ENCODE peak calls at places on chromosome 16, in six cellular contexts. C is pancreas, Z is MCF 10A, N is fibroblast of mammary gland, I is body of pancreas, E is tibial artery. V is an unnamed sample.

GRCh38 chr16:70437582-70438324 is 1.1 kb downstream of the ST3GAL2 start:
- DNase-seq in N (peak; percentile 70), C (no peak), E (no peak), I (no peak), Z (peak; percentile 29), V (peak; percentile 39)

GRCh38 chr16:66064811-66065530 is 301.5 kb upstream of the CDH5 start:
- DNase-seq in Z (no peak), C (no peak), E (no peak), I (no peak), N (no peak), V (no peak)

GRCh38 chr16:85416267-85417109 is 196.6 kb upstream of the GSE1 start:
- DNase-seq in Z (peak; percentile 42), N (peak; percentile 36), E (no peak), I (peak; percentile 81), C (peak; percentile 91), V (peak; percentile 84)

GRCh38 chr16:53944026-53944425 is 240.1 kb downstream of the FTO start:
- DNase-seq in C (no peak), E (no peak), I (no peak), Z (peak; percentile 61), N (peak; percentile 47), V (no peak)

GRCh38 chr16:14187517-14188338 is 116.6 kb downstream of the MRTFB start:
- DNase-seq in I (no peak), C (no peak), Z (no peak), N (no peak), E (no peak), V (no peak)

GRCh38 chr16:82157836-82158235 is 12.2 kb downstream of the MPHOSPH6 start:
- DNase-seq in C (no peak), Z (no peak), E (no peak), N (no peak), I (no peak), V (no peak)

GRCh38 chr16:64094170-64094960 is 1027.5 kb downstream of the CDH11 start:
- DNase-seq in C (no peak), N (peak; percentile 15), I (no peak), Z (no peak), E (no peak), V (no peak)

GRCh38 chr16:19177111-19177747 is 9.2 kb downstream of the SYT17 start:
- DNase-seq in Z (no peak), C (no peak), E (no peak), N (no peak), I (no peak), V (no peak)

GRCh38 chr16:1215574-1216295 is 9.3 kb downstream of the TPSG1 start:
- DNase-seq in Z (no peak), E (no peak), I (no peak), C (no peak), N (no peak), V (no peak)

GRCh38 chr16:69718365-69718764 is 8.0 kb downstream of the NQO1 start:
- DNase-seq in I (no peak), Z (no peak), N (no peak), C (no peak), E (peak; percentile 3), V (no peak)

GRCh38 chr16:27400751-27401620 is 988 bp upstream of the IL21R start:
- DNase-seq in E (no peak), Z (no peak), I (no peak), N (peak; percentile 40), C (no peak), V (no peak)

GRCh38 chr16:81581107-81581506 is 136.5 kb downstream of the CMIP start:
- DNase-seq in I (no peak), Z (peak; percentile 91), N (no peak), E (no peak), C (no peak), V (no peak)

GRCh38 chr16:65965632-65966031 is 400.9 kb upstream of the CDH5 start:
- DNase-seq in N (no peak), I (no peak), E (no peak), Z (no peak), C (no peak), V (no peak)

GRCh38 chr16:17591655-17592405 is 121.1 kb upstream of the XYLT1 start:
- DNase-seq in I (no peak), C (no peak), N (no peak), Z (no peak), E (no peak), V (no peak)

GRCh38 chr16:55834044-55834443 is 1.1 kb upstream of the CES1 start:
- DNase-seq in Z (no peak), I (no peak), N (no peak), C (no peak), E (no peak), V (no peak)

GRCh38 chr16:27894441-27894840 is 169.1 kb downstream of the GSG1L start:
- DNase-seq in Z (no peak), E (no peak), I (no peak), N (no peak), C (no peak), V (no peak)

GRCh38 chr16:13780406-13780805 is 139.5 kb upstream of the ERCC4 start:
- DNase-seq in E (no peak), Z (no peak), C (no peak), N (no peak), I (no peak), V (no peak)

GRCh38 chr16:48885456-48885855 is 275.5 kb upstream of the N4BP1 start:
- DNase-seq in I (no peak), N (no peak), Z (no peak), E (no peak), C (no peak), V (no peak)

GRCh38 chr16:48075398-48075797 is 80.4 kb downstream of the ABCC12 start:
- DNase-seq in E (no peak), Z (no peak), I (no peak), N (peak; percentile 94), C (no peak), V (no peak)

GRCh38 chr16:72568502-72568901 is 396.5 kb upstream of the PMFBP1 start:
- DNase-seq in N (no peak), I (no peak), Z (no peak), E (no peak), C (no peak), V (no peak)

GRCh38 chr16:88649195-88649923 is 1.5 kb downstream of the CYBA start:
- DNase-seq in N (no peak), E (no peak), I (peak; percentile 58), Z (no peak), C (peak; percentile 61), V (no peak)

GRCh38 chr16:937311-937710 is 33.5 kb downstream of the LMF1 start:
- DNase-seq in E (no peak), I (no peak), N (no peak), C (no peak), Z (no peak), V (no peak)

GRCh38 chr16:12321363-12321762 is 344.8 kb downstream of the SNX29 start:
- DNase-seq in N (no peak), I (no peak), E (no peak), Z (no peak), C (no peak), V (no peak)
- TF ChIP-seq CTCF in N (no peak), I (no peak), E (no peak), Z (no peak), C (no peak), V (no peak)

GRCh38 chr16:87305505-87306391 is 11.4 kb downstream of the C16orf95 start:
- DNase-seq in N (no peak), Z (no peak), C (no peak), E (no peak), I (no peak), V (no peak)
- TF ChIP-seq CTCF in N (no peak), Z (no peak), C (no peak), E (no peak), I (no peak), V (no peak)

DNA sequence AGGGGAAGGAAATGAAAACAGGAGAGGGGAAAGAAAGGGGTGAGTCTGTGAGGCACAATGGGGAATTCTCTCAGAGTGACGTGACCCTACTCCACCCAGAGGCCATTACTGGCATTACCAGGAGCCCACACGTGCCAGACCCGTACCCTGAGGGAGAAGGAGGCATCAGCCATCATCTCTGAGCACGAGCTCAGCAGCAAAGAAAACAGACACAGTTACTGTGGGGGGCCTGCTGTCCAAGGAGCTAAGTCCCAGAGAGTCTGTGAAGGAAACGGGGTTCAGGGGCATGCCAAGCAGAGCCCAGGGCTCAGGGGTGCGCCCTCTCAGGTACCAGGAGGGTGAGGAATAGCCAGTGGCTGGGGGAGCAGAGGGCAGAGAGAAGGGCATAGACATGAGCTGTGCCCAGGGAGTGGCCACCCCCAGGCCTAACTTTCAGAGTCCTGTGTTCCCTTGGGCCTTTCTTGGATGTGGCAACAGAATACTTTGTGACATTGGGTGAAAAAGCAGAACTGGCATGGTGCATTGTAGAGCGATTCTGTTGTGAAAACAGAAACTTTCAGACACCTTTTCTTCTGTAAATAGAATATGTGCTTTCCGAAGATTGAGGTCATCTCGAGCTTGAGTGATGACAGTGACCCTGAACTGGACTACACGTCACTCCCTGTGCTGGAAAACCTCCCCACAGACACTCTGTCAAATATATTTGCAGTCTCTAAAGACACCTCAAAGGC is 11.3 kb downstream of the TAF1C start:
- DNase-seq in E (no peak), C (no peak), I (peak; percentile 53), Z (peak; percentile 67), N (peak; percentile 62), V (peak; percentile 70)
- TF ChIP-seq CTCF in E (peak; percentile 72), C (peak; percentile 79), I (peak; percentile 85), Z (peak; percentile 62), N (peak; percentile 84), V (peak; percentile 72)

DNA sequence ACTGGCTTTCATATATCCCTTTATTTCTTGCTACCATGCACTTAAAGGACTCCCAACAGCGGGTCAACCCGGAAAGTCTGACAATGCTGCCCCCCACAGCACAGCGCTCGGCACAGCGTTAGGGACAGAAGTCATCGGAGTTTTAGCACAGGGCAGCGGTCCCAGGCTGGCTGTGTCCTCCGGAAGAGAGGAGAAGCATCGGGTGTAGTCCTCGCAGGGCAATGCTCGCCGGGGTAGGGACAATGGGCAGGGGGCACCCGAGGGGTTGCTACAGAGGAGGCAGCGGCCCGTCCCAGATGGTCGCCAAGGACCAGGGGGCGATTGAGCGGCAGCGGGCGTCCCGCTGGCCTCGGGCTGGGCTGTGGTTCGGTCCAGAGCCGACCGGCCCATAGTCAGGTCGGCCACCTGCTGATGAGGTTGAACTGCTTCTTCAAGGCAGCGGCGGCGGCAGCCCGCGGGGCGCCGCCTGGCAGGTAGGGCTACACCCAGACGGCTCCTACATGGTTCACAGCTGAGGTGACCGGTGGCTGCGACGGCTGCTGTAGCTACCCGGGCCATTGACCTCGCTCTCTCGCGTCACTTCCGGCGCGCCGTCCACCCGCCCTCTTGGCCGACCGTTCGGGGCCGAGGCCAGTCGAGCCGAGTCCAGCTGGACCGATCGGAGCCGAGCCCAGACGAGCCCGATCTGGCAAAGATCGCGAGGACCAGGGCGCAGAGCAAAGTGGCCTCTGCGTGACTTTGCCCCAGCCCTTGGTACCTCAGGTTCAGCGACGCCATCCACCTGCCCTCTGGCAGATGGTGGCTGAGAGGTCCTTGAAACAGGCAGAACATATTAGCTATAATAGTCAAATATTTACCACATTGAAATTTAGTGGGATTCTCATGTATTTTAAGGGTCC is 4.7 kb upstream of the LCMT1 start:
- DNase-seq in Z (peak; percentile 84), I (peak; percentile 96), N (peak; percentile 85), C (peak; percentile 99), E (peak; percentile 97), V (peak; percentile 92)
- TF ChIP-seq CTCF in Z (no peak), I (peak; percentile 39), N (no peak), C (no peak), E (peak; percentile 11), V (peak; percentile 65)

GRCh38 chr16:68378436-68379415 is 67.9 kb downstream of the PRMT7 start:
- DNase-seq in Z (no peak), E (no peak), N (no peak), C (no peak), I (no peak), V (no peak)
- TF ChIP-seq CTCF in Z (no peak), E (no peak), N (no peak), C (no peak), I (no peak), V (no peak)

V was measured in GM13977.